ENCODE peak calls at places on chromosomes 4 and X, in five cellular contexts. One of them, this sample, is unnamed.

GRCh38 chrX:120271218-120271617 is 20.6 kb downstream of the ZBTB33 start:
- DNase-seq in stimulated activated CD4-positive, alpha-beta T cell treated with anti-CD3 and anti-CD28 coated beads, Interleukin-4, amount 100 ng/mL, for 1 hour: no peak
- DNase-seq in iris pigment epithelial cell: no peak
- DNase-seq in pulmonary artery endothelial cell: no peak
- DNase-seq in cardiac muscle cell: no peak
- DNase-seq in this sample: no peak

GRCh38 chrX:4382273-4382672 is 668.8 kb upstream of the PRKX start:
- DNase-seq in pulmonary artery endothelial cell: no peak
- DNase-seq in cardiac muscle cell: no peak
- DNase-seq in iris pigment epithelial cell: no peak
- DNase-seq in stimulated activated CD4-positive, alpha-beta T cell treated with anti-CD3 and anti-CD28 coated beads, Interleukin-4, amount 100 ng/mL, for 1 hour: no peak
- DNase-seq in this sample: peak; percentile 20

GRCh38 chr4:77665381-77666069 is 59.9 kb downstream of the CXCL13 start:
- DNase-seq in iris pigment epithelial cell: no peak
- DNase-seq in pulmonary artery endothelial cell: no peak
- DNase-seq in cardiac muscle cell: no peak
- DNase-seq in stimulated activated CD4-positive, alpha-beta T cell treated with anti-CD3 and anti-CD28 coated beads, Interleukin-4, amount 100 ng/mL, for 1 hour: no peak
- DNase-seq in this sample: no peak

GRCh38 chr4:80255374-80256095 is 10.9 kb upstream of the FGF5 start:
- DNase-seq in cardiac muscle cell: no peak
- DNase-seq in iris pigment epithelial cell: no peak
- DNase-seq in stimulated activated CD4-positive, alpha-beta T cell treated with anti-CD3 and anti-CD28 coated beads, Interleukin-4, amount 100 ng/mL, for 1 hour: no peak
- DNase-seq in pulmonary artery endothelial cell: no peak
- DNase-seq in this sample: no peak

GRCh38 chr4:153486281-153487151 is 20.4 kb downstream of the TMEM131L start:
- DNase-seq in stimulated activated CD4-positive, alpha-beta T cell treated with anti-CD3 and anti-CD28 coated beads, Interleukin-4, amount 100 ng/mL, for 1 hour: peak; percentile 24
- DNase-seq in cardiac muscle cell: peak; percentile 65
- DNase-seq in iris pigment epithelial cell: peak; percentile 94
- DNase-seq in pulmonary artery endothelial cell: peak; percentile 52
- DNase-seq in this sample: peak; percentile 60

GRCh38 chrX:108224727-108225455 is 133.3 kb downstream of the ATG4A start:
- DNase-seq in stimulated activated CD4-positive, alpha-beta T cell treated with anti-CD3 and anti-CD28 coated beads, Interleukin-4, amount 100 ng/mL, for 1 hour: no peak
- DNase-seq in cardiac muscle cell: peak; percentile 52
- DNase-seq in iris pigment epithelial cell: peak; percentile 38
- DNase-seq in pulmonary artery endothelial cell: peak; percentile 1
- DNase-seq in this sample: peak; percentile 56

GRCh38 chr4:132333723-132334045 is 815.4 kb upstream of the PCDH10 start:
- DNase-seq in pulmonary artery endothelial cell: no peak
- DNase-seq in stimulated activated CD4-positive, alpha-beta T cell treated with anti-CD3 and anti-CD28 coated beads, Interleukin-4, amount 100 ng/mL, for 1 hour: no peak
- DNase-seq in cardiac muscle cell: peak; percentile 56
- DNase-seq in iris pigment epithelial cell: peak; percentile 80
- DNase-seq in this sample: no peak

GRCh38 chrX:16870861-16871584 is 861 bp upstream of the RBBP7 start:
- DNase-seq in cardiac muscle cell: no peak
- DNase-seq in pulmonary artery endothelial cell: no peak
- DNase-seq in iris pigment epithelial cell: no peak
- DNase-seq in stimulated activated CD4-positive, alpha-beta T cell treated with anti-CD3 and anti-CD28 coated beads, Interleukin-4, amount 100 ng/mL, for 1 hour: peak; percentile 10
- DNase-seq in this sample: peak; percentile 16

GRCh38 chr4:156378053-156378665 is 424.5 kb upstream of the CTSO start:
- DNase-seq in cardiac muscle cell: peak; percentile 41
- DNase-seq in pulmonary artery endothelial cell: no peak
- DNase-seq in stimulated activated CD4-positive, alpha-beta T cell treated with anti-CD3 and anti-CD28 coated beads, Interleukin-4, amount 100 ng/mL, for 1 hour: no peak
- DNase-seq in iris pigment epithelial cell: peak; percentile 62
- DNase-seq in this sample: no peak

GRCh38 chr4:140188975-140189374 is 35.0 kb upstream of the MAML3 start:
- DNase-seq in stimulated activated CD4-positive, alpha-beta T cell treated with anti-CD3 and anti-CD28 coated beads, Interleukin-4, amount 100 ng/mL, for 1 hour: no peak
- DNase-seq in cardiac muscle cell: peak; percentile 96
- DNase-seq in iris pigment epithelial cell: peak; percentile 86
- DNase-seq in pulmonary artery endothelial cell: peak; percentile 75
- DNase-seq in this sample: no peak

GRCh38 chr4:88033309-88033708 is 25.9 kb downstream of the PKD2 start:
- DNase-seq in pulmonary artery endothelial cell: peak; percentile 26
- DNase-seq in stimulated activated CD4-positive, alpha-beta T cell treated with anti-CD3 and anti-CD28 coated beads, Interleukin-4, amount 100 ng/mL, for 1 hour: no peak
- DNase-seq in iris pigment epithelial cell: peak; percentile 62
- DNase-seq in cardiac muscle cell: peak; percentile 78
- DNase-seq in this sample: peak; percentile 61

GRCh38 chr4:152348670-152349069 is 187.2 kb downstream of the FBXW7 start:
- DNase-seq in pulmonary artery endothelial cell: no peak
- DNase-seq in iris pigment epithelial cell: no peak
- DNase-seq in stimulated activated CD4-positive, alpha-beta T cell treated with anti-CD3 and anti-CD28 coated beads, Interleukin-4, amount 100 ng/mL, for 1 hour: no peak
- DNase-seq in cardiac muscle cell: no peak
- DNase-seq in this sample: no peak

GRCh38 chr4:133403913-133404312 is 254.8 kb downstream of the PCDH10 start:
- DNase-seq in iris pigment epithelial cell: no peak
- DNase-seq in cardiac muscle cell: no peak
- DNase-seq in pulmonary artery endothelial cell: no peak
- DNase-seq in stimulated activated CD4-positive, alpha-beta T cell treated with anti-CD3 and anti-CD28 coated beads, Interleukin-4, amount 100 ng/mL, for 1 hour: no peak
- DNase-seq in this sample: no peak

GRCh38 chrX:112857478-112857878 is 16.8 kb upstream of the AMOT start:
- DNase-seq in pulmonary artery endothelial cell: no peak
- DNase-seq in stimulated activated CD4-positive, alpha-beta T cell treated with anti-CD3 and anti-CD28 coated beads, Interleukin-4, amount 100 ng/mL, for 1 hour: no peak
- DNase-seq in cardiac muscle cell: no peak
- DNase-seq in iris pigment epithelial cell: no peak
- DNase-seq in this sample: no peak

GRCh38 chr4:88097781-88098180 is 60.7 kb downstream of the ABCG2 start:
- DNase-seq in pulmonary artery endothelial cell: no peak
- DNase-seq in stimulated activated CD4-positive, alpha-beta T cell treated with anti-CD3 and anti-CD28 coated beads, Interleukin-4, amount 100 ng/mL, for 1 hour: no peak
- DNase-seq in iris pigment epithelial cell: no peak
- DNase-seq in cardiac muscle cell: no peak
- DNase-seq in this sample: no peak

GRCh38 chr4:40264995-40265909 is 68.4 kb downstream of the RHOH start:
- DNase-seq in stimulated activated CD4-positive, alpha-beta T cell treated with anti-CD3 and anti-CD28 coated beads, Interleukin-4, amount 100 ng/mL, for 1 hour: no peak
- DNase-seq in cardiac muscle cell: no peak
- DNase-seq in pulmonary artery endothelial cell: no peak
- DNase-seq in iris pigment epithelial cell: peak; percentile 38
- DNase-seq in this sample: no peak

GRCh38 chr4:98485816-98486355 is 172.5 kb downstream of the TSPAN5 start:
- DNase-seq in pulmonary artery endothelial cell: no peak
- DNase-seq in iris pigment epithelial cell: no peak
- DNase-seq in stimulated activated CD4-positive, alpha-beta T cell treated with anti-CD3 and anti-CD28 coated beads, Interleukin-4, amount 100 ng/mL, for 1 hour: peak; percentile 16
- DNase-seq in cardiac muscle cell: no peak
- DNase-seq in this sample: no peak

GRCh38 chr4:89598602-89599001 is 238.4 kb downstream of the SNCA start:
- DNase-seq in cardiac muscle cell: peak; percentile 17
- DNase-seq in pulmonary artery endothelial cell: peak; percentile 7
- DNase-seq in iris pigment epithelial cell: peak; percentile 27
- DNase-seq in stimulated activated CD4-positive, alpha-beta T cell treated with anti-CD3 and anti-CD28 coated beads, Interleukin-4, amount 100 ng/mL, for 1 hour: no peak
- DNase-seq in this sample: no peak

GRCh38 chrX:119694601-119695534 is 1.9 kb upstream of the SEPTIN6 start:
- DNase-seq in iris pigment epithelial cell: no peak
- DNase-seq in cardiac muscle cell: no peak
- DNase-seq in stimulated activated CD4-positive, alpha-beta T cell treated with anti-CD3 and anti-CD28 coated beads, Interleukin-4, amount 100 ng/mL, for 1 hour: no peak
- DNase-seq in pulmonary artery endothelial cell: no peak
- DNase-seq in this sample: no peak

GRCh38 chrX:29136904-29137303 is 549.7 kb downstream of the IL1RAPL1 start:
- DNase-seq in pulmonary artery endothelial cell: no peak
- DNase-seq in cardiac muscle cell: no peak
- DNase-seq in stimulated activated CD4-positive, alpha-beta T cell treated with anti-CD3 and anti-CD28 coated beads, Interleukin-4, amount 100 ng/mL, for 1 hour: no peak
- DNase-seq in iris pigment epithelial cell: no peak
- DNase-seq in this sample: no peak

GRCh38 chr4:147822128-147822527 is 90.2 kb downstream of the ARHGAP10 start:
- DNase-seq in pulmonary artery endothelial cell: no peak
- DNase-seq in stimulated activated CD4-positive, alpha-beta T cell treated with anti-CD3 and anti-CD28 coated beads, Interleukin-4, amount 100 ng/mL, for 1 hour: no peak
- DNase-seq in iris pigment epithelial cell: peak; percentile 90
- DNase-seq in cardiac muscle cell: peak; percentile 97
- DNase-seq in this sample: no peak

GRCh38 chr4:163331629-163332360 is 601 bp downstream of the NPY1R start:
- DNase-seq in pulmonary artery endothelial cell: no peak
- DNase-seq in cardiac muscle cell: peak; percentile 36
- DNase-seq in iris pigment epithelial cell: peak; percentile 40
- DNase-seq in stimulated activated CD4-positive, alpha-beta T cell treated with anti-CD3 and anti-CD28 coated beads, Interleukin-4, amount 100 ng/mL, for 1 hour: peak; percentile 1
- DNase-seq in this sample: peak; percentile 68

GRCh38 chrX:107549504-107549903 is 78.8 kb upstream of the PRPS1 start:
- DNase-seq in pulmonary artery endothelial cell: no peak
- DNase-seq in iris pigment epithelial cell: no peak
- DNase-seq in cardiac muscle cell: no peak
- DNase-seq in stimulated activated CD4-positive, alpha-beta T cell treated with anti-CD3 and anti-CD28 coated beads, Interleukin-4, amount 100 ng/mL, for 1 hour: peak; percentile 1
- DNase-seq in this sample: no peak

GRCh38 chr4:186624951-186625350 is 69.6 kb upstream of the MTNR1A start:
- DNase-seq in cardiac muscle cell: peak; percentile 80
- DNase-seq in stimulated activated CD4-positive, alpha-beta T cell treated with anti-CD3 and anti-CD28 coated beads, Interleukin-4, amount 100 ng/mL, for 1 hour: no peak
- DNase-seq in pulmonary artery endothelial cell: no peak
- DNase-seq in iris pigment epithelial cell: peak; percentile 94
- DNase-seq in this sample: no peak

GRCh38 chr4:31807036-31807435 is 1086.9 kb downstream of the PCDH7 start:
- DNase-seq in stimulated activated CD4-positive, alpha-beta T cell treated with anti-CD3 and anti-CD28 coated beads, Interleukin-4, amount 100 ng/mL, for 1 hour: no peak
- DNase-seq in pulmonary artery endothelial cell: no peak
- DNase-seq in iris pigment epithelial cell: peak; percentile 7
- DNase-seq in cardiac muscle cell: peak; percentile 55
- DNase-seq in this sample: no peak

GRCh38 chrX:16511776-16512400 is 138.1 kb upstream of the S100G start:
- DNase-seq in stimulated activated CD4-positive, alpha-beta T cell treated with anti-CD3 and anti-CD28 coated beads, Interleukin-4, amount 100 ng/mL, for 1 hour: no peak
- DNase-seq in iris pigment epithelial cell: peak; percentile 49
- DNase-seq in cardiac muscle cell: peak; percentile 42
- DNase-seq in pulmonary artery endothelial cell: no peak
- DNase-seq in this sample: no peak

GRCh38 chrX:10175317-10175871 is 18.6 kb downstream of the CLCN4 start:
- DNase-seq in stimulated activated CD4-positive, alpha-beta T cell treated with anti-CD3 and anti-CD28 coated beads, Interleukin-4, amount 100 ng/mL, for 1 hour: no peak
- DNase-seq in cardiac muscle cell: peak; percentile 68
- DNase-seq in iris pigment epithelial cell: peak; percentile 89
- DNase-seq in pulmonary artery endothelial cell: no peak
- DNase-seq in this sample: no peak

GRCh38 chr4:53130896-53131561 is 234.8 kb downstream of the SCFD2 start:
- DNase-seq in pulmonary artery endothelial cell: no peak
- DNase-seq in iris pigment epithelial cell: no peak
- DNase-seq in stimulated activated CD4-positive, alpha-beta T cell treated with anti-CD3 and anti-CD28 coated beads, Interleukin-4, amount 100 ng/mL, for 1 hour: no peak
- DNase-seq in cardiac muscle cell: no peak
- DNase-seq in this sample: no peak

GRCh38 chr4:2604614-2605013 is 68.2 kb downstream of the FAM193A start:
- DNase-seq in stimulated activated CD4-positive, alpha-beta T cell treated with anti-CD3 and anti-CD28 coated beads, Interleukin-4, amount 100 ng/mL, for 1 hour: no peak
- DNase-seq in pulmonary artery endothelial cell: no peak
- DNase-seq in cardiac muscle cell: no peak
- DNase-seq in iris pigment epithelial cell: no peak
- DNase-seq in this sample: no peak

GRCh38 chr4:123350191-123350544 is 46.4 kb upstream of the SPRY1 start:
- DNase-seq in pulmonary artery endothelial cell: no peak
- DNase-seq in iris pigment epithelial cell: peak; percentile 16
- DNase-seq in stimulated activated CD4-positive, alpha-beta T cell treated with anti-CD3 and anti-CD28 coated beads, Interleukin-4, amount 100 ng/mL, for 1 hour: no peak
- DNase-seq in cardiac muscle cell: peak; percentile 40
- DNase-seq in this sample: peak; percentile 59

GRCh38 chrX:131366387-131366786 is 77.3 kb upstream of the IGSF1 start:
- DNase-seq in pulmonary artery endothelial cell: no peak
- DNase-seq in iris pigment epithelial cell: peak; percentile 9
- DNase-seq in cardiac muscle cell: no peak
- DNase-seq in stimulated activated CD4-positive, alpha-beta T cell treated with anti-CD3 and anti-CD28 coated beads, Interleukin-4, amount 100 ng/mL, for 1 hour: no peak
- DNase-seq in this sample: peak; percentile 11

GRCh38 chr4:60683953-60684352 is 516.2 kb upstream of the ADGRL3 start:
- DNase-seq in pulmonary artery endothelial cell: no peak
- DNase-seq in iris pigment epithelial cell: peak; percentile 81
- DNase-seq in stimulated activated CD4-positive, alpha-beta T cell treated with anti-CD3 and anti-CD28 coated beads, Interleukin-4, amount 100 ng/mL, for 1 hour: no peak
- DNase-seq in cardiac muscle cell: peak; percentile 51
- DNase-seq in this sample: no peak

GRCh38 chr4:26826721-26827120 is 33.9 kb upstream of the STIM2 start:
- DNase-seq in iris pigment epithelial cell: peak; percentile 45
- DNase-seq in stimulated activated CD4-positive, alpha-beta T cell treated with anti-CD3 and anti-CD28 coated beads, Interleukin-4, amount 100 ng/mL, for 1 hour: no peak
- DNase-seq in cardiac muscle cell: peak; percentile 68
- DNase-seq in pulmonary artery endothelial cell: no peak
- DNase-seq in this sample: no peak

GRCh38 chr4:105241456-105241855 is 94.8 kb downstream of the TET2 start:
- DNase-seq in stimulated activated CD4-positive, alpha-beta T cell treated with anti-CD3 and anti-CD28 coated beads, Interleukin-4, amount 100 ng/mL, for 1 hour: no peak
- DNase-seq in pulmonary artery endothelial cell: no peak
- DNase-seq in iris pigment epithelial cell: no peak
- DNase-seq in cardiac muscle cell: no peak
- DNase-seq in this sample: no peak

GRCh38 chr4:84502955-84503373 is 3.9 kb upstream of the NKX6-1 start:
- DNase-seq in cardiac muscle cell: no peak
- DNase-seq in pulmonary artery endothelial cell: no peak
- DNase-seq in stimulated activated CD4-positive, alpha-beta T cell treated with anti-CD3 and anti-CD28 coated beads, Interleukin-4, amount 100 ng/mL, for 1 hour: no peak
- DNase-seq in iris pigment epithelial cell: no peak
- DNase-seq in this sample: no peak

GRCh38 chr4:115361781-115362180 is 248.4 kb upstream of the NDST4 start:
- DNase-seq in iris pigment epithelial cell: no peak
- DNase-seq in cardiac muscle cell: no peak
- DNase-seq in pulmonary artery endothelial cell: no peak
- DNase-seq in stimulated activated CD4-positive, alpha-beta T cell treated with anti-CD3 and anti-CD28 coated beads, Interleukin-4, amount 100 ng/mL, for 1 hour: no peak
- DNase-seq in this sample: no peak

GRCh38 chr4:122045533-122045932 is 93.7 kb upstream of the TRPC3 start:
- DNase-seq in iris pigment epithelial cell: peak; percentile 90
- DNase-seq in pulmonary artery endothelial cell: peak; percentile 53
- DNase-seq in cardiac muscle cell: peak; percentile 86
- DNase-seq in stimulated activated CD4-positive, alpha-beta T cell treated with anti-CD3 and anti-CD28 coated beads, Interleukin-4, amount 100 ng/mL, for 1 hour: no peak
- DNase-seq in this sample: peak; percentile 35

GRCh38 chr4:179762840-179763239 is 2320.6 kb upstream of the AGA start:
- DNase-seq in pulmonary artery endothelial cell: no peak
- DNase-seq in iris pigment epithelial cell: no peak
- DNase-seq in stimulated activated CD4-positive, alpha-beta T cell treated with anti-CD3 and anti-CD28 coated beads, Interleukin-4, amount 100 ng/mL, for 1 hour: no peak
- DNase-seq in cardiac muscle cell: no peak
- DNase-seq in this sample: no peak

GRCh38 chr4:142160509-142160908 is 524.1 kb downstream of the IL15 start:
- DNase-seq in iris pigment epithelial cell: peak; percentile 61
- DNase-seq in pulmonary artery endothelial cell: no peak
- DNase-seq in cardiac muscle cell: no peak
- DNase-seq in stimulated activated CD4-positive, alpha-beta T cell treated with anti-CD3 and anti-CD28 coated beads, Interleukin-4, amount 100 ng/mL, for 1 hour: no peak
- DNase-seq in this sample: no peak

This sample was measured in iPS-NIHi11.